ENCODE peak calls at places on chromosomes 6 and 20, in ten cellular contexts. K is mesenchymal stem cell; T is HEK293T; P is endothelial cell; E is stimulated activated CD4-positive, alpha-beta T cell treated with anti-CD3 and anti-CD28 coated beads, Interleukin-1b, Interleukin-23, amount 100 ng/mL, for 1 hour; R is AG20443; G is BJ; Z is NCI-H1417; S is cardiac fibroblast; Q is heart right ventricle. D is an unnamed sample.
A peak's percentile ranks its signal among the peaks of the same experiment; 100 is the strongest.

GRCh38 chr6:46969206-46969605 is 47.5 kb upstream of the ADGRF5 start:
- DNase-seq in R (no peak), S (no peak), Q (no peak), E (no peak), T (no peak), G (no peak), K (no peak), Z (no peak), P (no peak), D (no peak)

GRCh38 chr6:169292340-169293124 is 38.9 kb upstream of the THBS2 start:
- DNase-seq in E (no peak), R (peak; percentile 81), S (peak; percentile 77), Z (no peak), P (no peak), K (peak; percentile 47), Q (no peak), G (peak; percentile 90), T (no peak), D (no peak)

GRCh38 chr6:15283986-15284361 is 38.1 kb downstream of the JARID2 start:
- DNase-seq in K (no peak), Q (no peak), Z (no peak), R (peak; percentile 38), G (peak; percentile 56), T (no peak), S (peak; percentile 40), E (no peak), P (no peak), D (no peak)

GRCh38 chr6:23446394-23447001 is 679.5 kb upstream of the NRSN1 start:
- DNase-seq in E (no peak), Q (no peak), Z (peak; percentile 32), S (peak; percentile 63), P (peak; percentile 4), T (peak; percentile 12), K (peak; percentile 62), G (peak; percentile 8), R (peak; percentile 47), D (peak; percentile 42)

GRCh38 chr6:139623382-139623781 is 248.9 kb upstream of the CITED2 start:
- DNase-seq in R (no peak), S (no peak), G (no peak), Q (no peak), Z (no peak), K (no peak), E (no peak), P (no peak), T (no peak), D (no peak)

GRCh38 chr6:4336778-4337442 is 201.5 kb upstream of the ECI2 start:
- DNase-seq in S (peak; percentile 60), K (peak; percentile 93), G (no peak), Z (no peak), T (no peak), E (no peak), Q (no peak), R (no peak), P (no peak), D (no peak)

GRCh38 chr6:45212976-45213375 is 115.2 kb upstream of the RUNX2 start:
- DNase-seq in P (no peak), E (no peak), G (no peak), Q (no peak), Z (no peak), R (no peak), K (no peak), S (no peak), T (no peak), D (no peak)

GRCh38 chr20:44324343-44324742 is 12.5 kb upstream of the R3HDML start:
- DNase-seq in R (no peak), P (no peak), T (no peak), K (peak; percentile 3), Q (no peak), G (no peak), Z (no peak), E (no peak), S (no peak), D (no peak)

GRCh38 chr20:8571660-8572059 is 439.6 kb downstream of the PLCB1 start:
- DNase-seq in G (no peak), P (no peak), K (no peak), S (no peak), E (no peak), Z (no peak), T (no peak), R (no peak), Q (no peak), D (no peak)

GRCh38 chr6:162706236-162706635 is 21.3 kb downstream of the PRKN start:
- DNase-seq in R (peak; percentile 22), S (peak; percentile 59), Q (peak; percentile 78), K (no peak), G (no peak), Z (no peak), T (no peak), E (no peak), P (no peak), D (peak; percentile 50)

GRCh38 chr6:13910443-13910842 is 14.3 kb upstream of the RNF182 start:
- DNase-seq in S (no peak), Q (no peak), G (no peak), P (no peak), K (no peak), T (no peak), R (no peak), Z (no peak), E (no peak), D (no peak)

GRCh38 chr20:21265457-21266190 is 37.5 kb upstream of the XRN2 start:
- DNase-seq in K (no peak), T (no peak), Z (no peak), P (no peak), Q (no peak), R (no peak), G (no peak), E (no peak), S (no peak), D (no peak)

GRCh38 chr6:16228043-16228442 is 10.3 kb upstream of the GMPR start:
- DNase-seq in E (no peak), Q (no peak), K (no peak), R (no peak), S (no peak), G (no peak), Z (no peak), T (no peak), P (no peak), D (no peak)

GRCh38 chr6:1686117-1687098 is 76.7 kb downstream of the FOXC1 start:
- DNase-seq in E (no peak), G (peak; percentile 99), Q (no peak), T (no peak), R (peak; percentile 87), K (peak; percentile 26), P (no peak), Z (peak; percentile 53), S (peak; percentile 94), D (peak; percentile 58)

GRCh38 chr6:2695464-2696095 is 55.1 kb downstream of the MYLK4 start:
- DNase-seq in Q (no peak), T (peak; percentile 18), Z (peak; percentile 12), E (no peak), K (peak; percentile 22), G (no peak), R (no peak), P (no peak), S (peak; percentile 72), D (no peak)

GRCh38 chr20:16241911-16242310 is 331.3 kb downstream of the KIF16B start:
- DNase-seq in S (no peak), Q (no peak), K (no peak), R (no peak), T (no peak), G (no peak), Z (no peak), E (no peak), P (no peak), D (peak; percentile 38)

GRCh38 chr6:14924126-14925024 is 321.5 kb upstream of the JARID2 start:
- DNase-seq in G (no peak), K (peak; percentile 16), R (no peak), Q (no peak), S (no peak), Z (peak; percentile 80), T (no peak), P (no peak), E (no peak), D (no peak)

GRCh38 chr20:14522595-14522994 is 185.2 kb upstream of the FLRT3 start:
- DNase-seq in R (no peak), E (no peak), Z (no peak), K (no peak), T (no peak), S (no peak), Q (no peak), G (no peak), P (no peak), D (no peak)

GRCh38 chr20:63821824-63822223 is 9.2 kb downstream of the ZBTB46 start:
- DNase-seq in E (no peak), Q (no peak), R (no peak), S (no peak), K (no peak), P (no peak), Z (no peak), T (no peak), G (no peak), D (no peak)

GRCh38 chr6:40550096-40550731 is 37.0 kb downstream of the LRFN2 start:
- DNase-seq in Z (peak; percentile 41), G (no peak), K (peak; percentile 57), S (peak; percentile 66), Q (no peak), R (peak; percentile 70), T (peak; percentile 54), E (no peak), P (peak; percentile 55), D (peak; percentile 35)

GRCh38 chr20:41213150-41213820 is 75.9 kb downstream of the PLCG1 start:
- DNase-seq in S (peak; percentile 50), Z (no peak), T (no peak), P (no peak), Q (peak; percentile 18), R (peak; percentile 36), E (no peak), G (no peak), K (peak; percentile 28), D (peak; percentile 23)

GRCh38 chr6:149965191-149966020 is 1.7 kb downstream of the ULBP1 start:
- DNase-seq in G (no peak), T (no peak), K (peak; percentile 7), P (peak; percentile 51), S (no peak), Z (no peak), Q (no peak), E (no peak), R (peak; percentile 43), D (peak; percentile 54)

GRCh38 chr6:113870917-113871316 is 13.8 kb downstream of the MARCKS start:
- DNase-seq in S (no peak), G (no peak), P (no peak), T (no peak), Z (no peak), K (no peak), E (no peak), R (no peak), Q (no peak), D (no peak)

GRCh38 chr20:47701612-47702011 is 83.7 kb downstream of the SULF2 start:
- DNase-seq in R (peak; percentile 59), P (no peak), Z (no peak), Q (no peak), E (no peak), K (no peak), T (no peak), G (peak; percentile 95), S (no peak), D (no peak)

GRCh38 chr6:47308674-47309325 is 905 bp downstream of the TNFRSF21 start:
- DNase-seq in K (peak; percentile 41), R (peak; percentile 58), Z (peak; percentile 35), P (peak; percentile 33), E (peak; percentile 2), Q (peak; percentile 33), T (peak; percentile 43), S (no peak), G (no peak), D (peak; percentile 71)

GRCh38 chr6:163748886-163749285 is 334.4 kb downstream of the QKI start:
- DNase-seq in G (no peak), Z (no peak), K (no peak), Q (no peak), S (no peak), E (no peak), T (no peak), R (no peak), P (no peak), D (no peak)

GRCh38 chr6:147540075-147540474 is 31.6 kb downstream of the SAMD5 start:
- DNase-seq in S (no peak), Q (no peak), R (no peak), T (no peak), G (no peak), E (no peak), K (no peak), Z (no peak), P (no peak), D (no peak)

GRCh38 chr6:14423330-14423729 is 305.8 kb downstream of the CD83 start:
- DNase-seq in T (no peak), R (no peak), S (peak; percentile 51), E (no peak), Q (no peak), Z (peak; percentile 15), G (no peak), K (peak; percentile 78), P (no peak), D (no peak)